ENCODE peak calls at places on chromosomes 5 and 9, in seven cellular contexts. I, Y, Q, S, C, K and H are unnamed samples.

GRCh38 chr5:3853366-3853765 is 257.7 kb downstream of the IRX1 start:
- DNase-seq in I (no peak), Y (no peak), Q (no peak), S (no peak), C (no peak), K (no peak), H (no peak)

GRCh38 chr5:139473105-139473504 is 2.3 kb downstream of the SMIM33 start:
- DNase-seq in I (no peak), Y (no peak), Q (no peak), S (no peak), C (no peak), K (no peak), H (no peak)

GRCh38 chr9:131292937-131293336 is 3.4 kb downstream of the PLPP7 start:
- DNase-seq in I (no peak), Y (no peak), Q (no peak), S (no peak), C (no peak), K (no peak), H (no peak)

GRCh38 chr5:116559673-116560164 is 14.9 kb downstream of the SEMA6A start:
- DNase-seq in I (no peak), Y (no peak), Q (no peak), S (no peak), C (no peak), K (no peak), H (no peak)

GRCh38 chr5:675876-676698 is 17.1 kb downstream of the TPPP start:
- DNase-seq in I (no peak), Y (no peak), Q (no peak), S (no peak), C (no peak), K (no peak), H (no peak)

GRCh38 chr9:89358376-89358775 is 40.1 kb downstream of the SECISBP2 start:
- DNase-seq in I (no peak), Y (no peak), Q (no peak), S (no peak), C (no peak), K (no peak), H (no peak)

GRCh38 chr5:76197726-76198125 is 114.5 kb downstream of the SV2C start:
- DNase-seq in I (no peak), Y (no peak), Q (no peak), S (no peak), C (no peak), K (no peak), H (no peak)

GRCh38 chr9:9091387-9091786 is 1291.8 kb upstream of the DMAC1 start:
- DNase-seq in I (no peak), Y (no peak), Q (no peak), S (no peak), C (no peak), K (no peak), H (no peak)

GRCh38 chr9:125988479-125989050 is 241.4 kb downstream of the PBX3 start:
- DNase-seq in I (no peak), Y (no peak), Q (no peak), S (no peak), C (no peak), K (no peak), H (no peak)

GRCh38 chr5:75603421-75603820 is 7.8 kb upstream of the ANKDD1B start:
- DNase-seq in I (no peak), Y (no peak), Q (no peak), S (no peak), C (no peak), K (peak; percentile 33), H (no peak)

GRCh38 chr9:82535432-82535998 is 527.4 kb downstream of the RASEF start:
- DNase-seq in I (no peak), Y (no peak), Q (no peak), S (no peak), C (no peak), K (no peak), H (no peak)

GRCh38 chr9:95468791-95469190 is 48.0 kb downstream of the PTCH1 start:
- DNase-seq in I (no peak), Y (no peak), Q (no peak), S (no peak), C (no peak), K (no peak), H (no peak)

GRCh38 chr9:98916660-98917059 is 27.0 kb upstream of the COL15A1 start:
- DNase-seq in I (no peak), Y (no peak), Q (no peak), S (no peak), C (no peak), K (peak; percentile 32), H (no peak)

GRCh38 chr5:178385472-178385853 is 152.9 kb upstream of the PHYKPL start:
- DNase-seq in I (no peak), Y (no peak), Q (no peak), S (no peak), C (no peak), K (peak; percentile 5), H (no peak)

GRCh38 chr9:37976714-37977477 is 73.0 kb upstream of the SLC25A51 start:
- DNase-seq in I (no peak), Y (no peak), Q (no peak), S (no peak), C (no peak), K (peak; percentile 96), H (no peak)

GRCh38 chr5:178981381-178981780 is 13.7 kb downstream of the GRM6 start:
- DNase-seq in I (no peak), Y (no peak), Q (no peak), S (no peak), C (no peak), K (no peak), H (no peak)

GRCh38 chr9:447230-448025 is 232.8 kb downstream of the DOCK8 start:
- DNase-seq in I (no peak), Y (peak; percentile 41), Q (peak; percentile 55), S (no peak), C (no peak), K (peak; percentile 77), H (peak; percentile 28)

GRCh38 chr9:130847306-130848217 is 12.5 kb downstream of the ABL1 start:
- DNase-seq in I (no peak), Y (no peak), Q (peak; percentile 90), S (no peak), C (no peak), K (peak; percentile 98), H (no peak)

GRCh38 chr9:3520564-3520963 is 5.2 kb downstream of the RFX3 start:
- DNase-seq in I (no peak), Y (no peak), Q (no peak), S (no peak), C (no peak), K (no peak), H (no peak)

GRCh38 chr5:109177227-109177626 is 232.5 kb downstream of the PJA2 start:
- DNase-seq in I (no peak), Y (no peak), Q (no peak), S (no peak), C (no peak), K (no peak), H (no peak)

GRCh38 chr9:97425992-97426336 is 14.1 kb downstream of the TDRD7 start:
- DNase-seq in I (no peak), Y (no peak), Q (no peak), S (no peak), C (no peak), K (no peak), H (no peak)

GRCh38 chr9:25850803-25851202 is 172.6 kb upstream of the TUSC1 start:
- DNase-seq in I (no peak), Y (no peak), Q (no peak), S (no peak), C (no peak), K (no peak), H (no peak)

GRCh38 chr9:110180713-110181434 is 27.1 kb downstream of the C9orf152 start:
- DNase-seq in I (no peak), Y (no peak), Q (no peak), S (no peak), C (no peak), K (peak; percentile 80), H (no peak)

GRCh38 chr5:175444060-175444904 is at the start of gene DRD1:
- DNase-seq in I (peak; percentile 53), Y (peak; percentile 29), Q (peak; percentile 70), S (peak; percentile 9), C (peak; percentile 42), K (peak; percentile 25), H (peak; percentile 48)

GRCh38 chr5:2874099-2874498 is 122.6 kb upstream of the IRX2 start:
- DNase-seq in I (no peak), Y (no peak), Q (no peak), S (no peak), C (no peak), K (no peak), H (no peak)

GRCh38 chr5:38931731-38932130 is 85.9 kb downstream of the OSMR start:
- DNase-seq in I (no peak), Y (no peak), Q (no peak), S (no peak), C (no peak), K (peak; percentile 38), H (no peak)

GRCh38 chr9:18632624-18633407 is 158.9 kb downstream of the ADAMTSL1 start:
- DNase-seq in I (no peak), Y (no peak), Q (no peak), S (no peak), C (no peak), K (peak; percentile 96), H (no peak)

GRCh38 chr5:159286420-159287035 is 23.4 kb downstream of the UBLCP1 start:
- DNase-seq in I (peak; percentile 67), Y (peak; percentile 35), Q (no peak), S (no peak), C (peak; percentile 2), K (peak; percentile 45), H (no peak)

GRCh38 chr5:81425569-81425968 is 31.6 kb upstream of the ACOT12 start:
- DNase-seq in I (peak; percentile 42), Y (peak; percentile 37), Q (peak; percentile 8), S (no peak), C (peak; percentile 2), K (peak; percentile 53), H (no peak)

GRCh38 chr9:121369595-121370265 is at the start of gene STOM:
- DNase-seq in I (no peak), Y (peak; percentile 82), Q (peak; percentile 47), S (peak; percentile 84), C (peak; percentile 77), K (peak; percentile 87), H (peak; percentile 14)